ENCODE peak calls at places on chromosomes 5 and 9, in eight cellular contexts. F is IMR-90, S is HCT116, X is DND-41, Z is H1, L is HepG2, O is astrocyte, T is fibroblast of lung. K is an unnamed sample.
A peak's percentile ranks its signal among the peaks of the same experiment; 100 is the strongest.

GRCh38 chr9:134834217-134834956 is 46.2 kb upstream of the FCN2 start:
- DNase-seq in T (no peak), L (no peak), O (no peak), Z (no peak), S (no peak), F (no peak), X (no peak), K (no peak)

GRCh38 chr5:14503017-14503680 is 78.4 kb upstream of the OTULINL start:
- DNase-seq in L (no peak), Z (no peak), S (no peak), O (no peak), X (no peak), F (no peak), T (no peak), K (no peak)

GRCh38 chr5:98105651-98106050 is 667.8 kb upstream of the RGMB start:
- DNase-seq in F (no peak), L (no peak), S (no peak), O (no peak), T (no peak), Z (no peak), X (no peak), K (no peak)

GRCh38 chr5:59038169-59039002 is 455.5 kb downstream of the RAB3C start:
- DNase-seq in T (peak; percentile 37), O (no peak), F (peak; percentile 19), L (no peak), Z (no peak), S (no peak), X (no peak), K (no peak)

GRCh38 chr5:179113143-179113530 is 53.0 kb downstream of the ZNF354C start:
- DNase-seq in O (no peak), Z (no peak), L (no peak), X (no peak), F (no peak), T (no peak), S (no peak), K (no peak)

GRCh38 chr5:178672635-178673034 is 45.8 kb upstream of the CLK4 start:
- DNase-seq in L (no peak), Z (no peak), S (no peak), T (no peak), F (no peak), O (no peak), X (no peak), K (no peak)

GRCh38 chr9:136901516-136902258 is 15.4 kb downstream of the TRAF2 start:
- DNase-seq in T (no peak), Z (no peak), S (peak; percentile 41), F (peak; percentile 45), X (peak; percentile 21), O (peak; percentile 55), L (peak; percentile 88), K (peak; percentile 95)

GRCh38 chr9:34437006-34437925 is 21.1 kb downstream of the FAM219A start:
- DNase-seq in L (peak; percentile 68), T (peak; percentile 86), F (peak; percentile 79), Z (peak; percentile 47), O (peak; percentile 47), X (peak; percentile 61), S (peak; percentile 67), K (peak; percentile 81)

GRCh38 chr5:56862909-56863308 is 46.5 kb upstream of the SETD9 start:
- DNase-seq in S (no peak), F (peak; percentile 26), X (no peak), T (no peak), Z (no peak), L (no peak), O (no peak), K (peak; percentile 10)

GRCh38 chr5:178590141-178590923 is at the start of gene COL23A1:
- DNase-seq in X (no peak), Z (no peak), O (peak; percentile 36), L (no peak), T (peak; percentile 58), F (peak; percentile 43), S (no peak), K (no peak)

GRCh38 chr9:101443358-101443757 is 7.8 kb upstream of the ALDOB start:
- DNase-seq in S (no peak), L (no peak), O (no peak), Z (no peak), T (no peak), F (no peak), X (no peak), K (no peak)

GRCh38 chr5:39543335-39543734 is 118.6 kb upstream of the DAB2 start:
- DNase-seq in X (no peak), T (no peak), S (no peak), L (no peak), F (peak; percentile 27), Z (no peak), O (peak; percentile 6), K (no peak)

GRCh38 chr9:127751269-127752054 is 16.4 kb upstream of the TOR2A start:
- DNase-seq in L (no peak), F (no peak), S (no peak), Z (no peak), X (peak; percentile 40), O (no peak), T (peak; percentile 20), K (no peak)

GRCh38 chr5:1105350-1106265 is 6.3 kb downstream of the SLC12A7 start:
- DNase-seq in O (no peak), Z (no peak), X (peak; percentile 30), L (peak; percentile 93), F (no peak), S (no peak), T (no peak), K (no peak)

GRCh38 chr9:128905964-128906363 is 14.8 kb upstream of the PHYHD1 start:
- DNase-seq in T (no peak), F (no peak), X (no peak), Z (no peak), S (no peak), O (no peak), L (peak; percentile 76), K (no peak)

GRCh38 chr5:26009742-26010141 is 1028.6 kb downstream of the CDH9 start:
- DNase-seq in S (no peak), X (no peak), O (no peak), L (no peak), T (no peak), F (no peak), Z (peak; percentile 23), K (peak; percentile 36)

GRCh38 chr5:167708449-167708848 is 583.0 kb upstream of the WWC1 start:
- DNase-seq in X (no peak), T (no peak), F (no peak), Z (no peak), O (no peak), L (no peak), S (no peak), K (no peak)

DNA sequence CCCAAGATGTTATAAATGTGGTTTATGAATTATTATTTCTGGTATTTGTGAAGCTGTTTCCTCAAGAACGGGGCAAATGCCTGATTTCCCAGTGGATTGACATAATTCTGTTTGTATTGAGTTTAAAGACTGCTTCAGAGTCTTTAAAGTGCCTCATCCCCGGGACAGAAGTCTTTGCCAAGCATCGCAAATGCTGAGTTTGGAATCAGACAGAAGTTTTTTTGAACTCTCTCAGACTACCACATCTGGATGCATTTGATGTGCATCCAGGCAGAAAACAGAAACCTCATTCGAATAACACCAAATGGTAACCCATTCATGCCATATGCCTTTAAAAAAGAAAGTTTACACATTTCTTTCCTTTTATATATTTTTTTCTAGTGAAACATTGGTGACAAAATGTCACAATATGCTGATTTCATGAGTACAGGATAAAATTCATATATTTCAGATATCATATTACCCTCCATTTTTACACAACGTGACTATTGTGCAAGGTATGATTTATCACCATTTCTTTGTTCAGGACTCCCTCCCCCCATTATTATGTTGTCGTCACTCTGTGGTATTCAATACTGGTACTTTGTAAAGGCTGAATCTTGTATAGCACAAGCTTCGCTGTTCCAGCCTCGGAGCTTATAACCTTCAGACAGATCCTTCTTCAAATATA is 91.1 kb downstream of the ZNF608 start:
- DNase-seq in X (no peak), L (no peak), F (no peak), T (peak; percentile 81), O (peak; percentile 72), S (no peak), Z (no peak), K (no peak)
- H3K4me3 ChIP-seq in X (no peak overlapping the region), L (no peak overlapping the region), F (no peak overlapping the region), T (peak overlapping the region; percentile 29), O (peak overlapping the region; percentile 30), S (peak overlapping the region; percentile 0), Z (no peak overlapping the region), K (no peak overlapping the region)

GRCh38 chr5:32127759-32128158 is 46.4 kb downstream of the GOLPH3 start:
- DNase-seq in O (no peak), Z (no peak), F (no peak), T (no peak), L (no peak), S (no peak), X (no peak), K (no peak)
- H4K20me1 ChIP-seq in O (peaks cover 77% of the 10 kb centered on the region), Z (peaks cover 2% of the 10 kb centered on the region), F (peaks cover 58% of the 10 kb centered on the region), T (peaks cover 2% of the 10 kb centered on the region), L (peaks cover 8% of the 10 kb centered on the region), S (peaks cover 10% of the 10 kb centered on the region), X (peaks cover 15% of the 10 kb centered on the region), K (peaks cover 33% of the 10 kb centered on the region)

GRCh38 chr5:76692274-76692540 is 23.7 kb upstream of the F2R start:
- DNase-seq in T (no peak), F (no peak), X (no peak), L (no peak), S (no peak), O (no peak), Z (no peak), K (no peak)
- H3K4me1 ChIP-seq in T (peaks cover 21% of the 10 kb centered on the region), F (peaks cover 27% of the 10 kb centered on the region), X (no peaks in the 10 kb centered on the region), L (peaks cover 10% of the 10 kb centered on the region), S (peaks cover 18% of the 10 kb centered on the region), O (peaks cover 34% of the 10 kb centered on the region), Z (no peaks in the 10 kb centered on the region), K (no peaks in the 10 kb centered on the region)

GRCh38 chr9:95055851-95056551 is 261.5 kb downstream of the FANCC start:
- DNase-seq in X (no peak), F (peak; percentile 77), L (no peak), T (peak; percentile 85), O (peak; percentile 66), S (no peak), Z (no peak), K (no peak)
- H3K4me3 ChIP-seq in X (no peak overlapping the region), F (peak overlapping the region; percentile 12), L (no peak overlapping the region), T (peak overlapping the region; percentile 49), O (peak overlapping the region; percentile 40), S (no peak overlapping the region), Z (no peak overlapping the region), K (no peak overlapping the region)

DNA sequence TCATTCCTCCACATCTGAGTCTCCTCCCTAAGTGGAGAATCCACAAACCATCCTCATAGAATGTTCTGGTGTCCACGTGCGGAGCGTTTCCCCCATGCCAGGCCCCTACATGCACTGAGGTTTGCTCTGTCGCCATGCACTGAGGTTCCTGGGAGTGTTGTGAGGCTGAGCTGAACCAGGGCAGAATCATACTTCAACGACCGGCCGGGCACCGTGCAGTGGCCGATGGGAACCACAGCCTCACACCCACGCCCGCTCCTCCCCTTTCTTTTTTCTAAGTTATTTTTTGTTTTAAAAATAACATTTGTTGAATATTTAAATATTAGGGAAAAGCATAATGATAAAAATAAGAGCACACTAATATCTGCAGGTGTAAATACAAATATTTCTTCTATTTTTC is 260.4 kb upstream of the IRX4 start:
- DNase-seq in Z (no peak), T (no peak), F (no peak), L (no peak), S (no peak), X (no peak), O (no peak), K (no peak)
- H4K20me1 ChIP-seq in Z (no peaks in the 10 kb centered on the region), T (no peaks in the 10 kb centered on the region), F (no peaks in the 10 kb centered on the region), L (no peaks in the 10 kb centered on the region), S (no peaks in the 10 kb centered on the region), X (no peaks in the 10 kb centered on the region), O (no peaks in the 10 kb centered on the region), K (no peaks in the 10 kb centered on the region)

GRCh38 chr9:120807607-120808379 is 14.6 kb upstream of the FBXW2 start:
- DNase-seq in S (no peak), T (no peak), O (no peak), X (no peak), F (no peak), L (no peak), Z (no peak), K (no peak)
- H3K4me1 ChIP-seq in S (no peaks in the 10 kb centered on the region), T (no peaks in the 10 kb centered on the region), O (no peaks in the 10 kb centered on the region), X (no peaks in the 10 kb centered on the region), F (no peaks in the 10 kb centered on the region), L (no peaks in the 10 kb centered on the region), Z (no peaks in the 10 kb centered on the region), K (no peaks in the 10 kb centered on the region)

K was measured in MM.1S.